ENCODE peak calls at places on chromosomes 11 and 22, in five cellular contexts. G, U, D, L and W are unnamed samples.

GRCh38 chr11:68385128-68385527 is 72.7 kb downstream of the LRP5 start:
- DNase-seq in L (no peak), G (no peak), D (no peak), U (no peak), W (no peak)

GRCh38 chr11:89633125-89633695 is 76.9 kb upstream of the TRIM77 start:
- DNase-seq in U (no peak), L (no peak), G (no peak), D (no peak), W (no peak)

GRCh38 chr11:59172345-59173079 is 580 bp downstream of the DTX4 start:
- DNase-seq in G (peak; percentile 13), U (peak; percentile 20), D (no peak), L (peak; percentile 47), W (peak; percentile 60)

GRCh38 chr22:33350391-33350955 is 292.3 kb upstream of the SYN3 start:
- DNase-seq in L (no peak), G (no peak), D (peak; percentile 30), U (no peak), W (no peak)

GRCh38 chr11:42397483-42397882 is 914.3 kb upstream of the API5 start:
- DNase-seq in L (no peak), G (no peak), U (no peak), D (no peak), W (no peak)

GRCh38 chr11:129023968-129024676 is 81.5 kb upstream of the TP53AIP1 start:
- DNase-seq in L (peak; percentile 94), G (peak; percentile 96), U (peak; percentile 14), D (peak; percentile 25), W (peak; percentile 75)

GRCh38 chr11:12008790-12009616 is 577 bp upstream of the DKK3 start:
- DNase-seq in G (no peak), L (no peak), U (no peak), D (peak; percentile 64), W (peak; percentile 77)

GRCh38 chr22:40401532-40401931 is 31.1 kb downstream of the SGSM3 start:
- DNase-seq in D (no peak), L (no peak), U (no peak), G (no peak), W (no peak)

GRCh38 chr11:16770016-16770415 is 31.6 kb downstream of the C11orf58 start:
- DNase-seq in D (no peak), L (no peak), U (no peak), G (no peak), W (no peak)

GRCh38 chr11:61626580-61627380 is 45.9 kb upstream of the SYT7 start:
- DNase-seq in D (peak; percentile 45), U (no peak), G (peak; percentile 98), L (peak; percentile 97), W (peak; percentile 92)

GRCh38 chr11:97620012-97620411 is 1230.2 kb downstream of the JRKL start:
- DNase-seq in L (no peak), D (no peak), G (no peak), U (no peak), W (no peak)

GRCh38 chr11:95445746-95446333 is 214.8 kb upstream of the SESN3 start:
- DNase-seq in U (no peak), D (peak; percentile 2), L (no peak), G (no peak), W (no peak)

GRCh38 chr22:49347376-49347775 is 480.3 kb downstream of the BRD1 start:
- DNase-seq in G (no peak), L (no peak), U (no peak), D (no peak), W (no peak)

GRCh38 chr11:28618426-28618825 is 510.2 kb downstream of the METTL15 start:
- DNase-seq in U (no peak), D (peak; percentile 15), L (no peak), G (peak; percentile 45), W (no peak)

GRCh38 chr11:116276051-116277044 is 496.4 kb downstream of the BUD13 start:
- DNase-seq in G (peak; percentile 67), D (peak; percentile 49), L (peak; percentile 46), U (peak; percentile 84), W (peak; percentile 82)

GRCh38 chr11:78664606-78665005 is 89.9 kb upstream of the NARS2 start:
- DNase-seq in D (no peak), G (peak; percentile 76), L (no peak), U (no peak), W (no peak)

GRCh38 chr11:31813961-31814868 is 3.1 kb upstream of the PAX6 start:
- DNase-seq in G (peak; percentile 12), D (peak; percentile 44), L (no peak), U (peak; percentile 3), W (no peak)

GRCh38 chr11:31813242-31813960 is 2.3 kb upstream of the PAX6 start:
- DNase-seq in G (peak; percentile 29), L (no peak), D (peak; percentile 42), U (no peak), W (no peak)

GRCh38 chr11:31809857-31810778 is 1.0 kb downstream of the PAX6 start:
- DNase-seq in D (peak; percentile 52), L (no peak), G (peak; percentile 43), U (peak; percentile 6), W (peak; percentile 61)

GRCh38 chr11:31810779-31811647 is at the start of gene PAX6:
- DNase-seq in L (peak; percentile 98), U (peak; percentile 3), G (peak; percentile 74), D (peak; percentile 100), W (no peak)

GRCh38 chr11:31812392-31813241 is 1.5 kb upstream of the PAX6 start:
- DNase-seq in L (no peak), G (peak; percentile 42), D (peak; percentile 66), U (peak; percentile 42), W (no peak)
- TF ChIP-seq EZH2 in L (no peak), G (no peak), D (peak; percentile 99), U (no peak), W (peak; percentile 97)

DNA sequence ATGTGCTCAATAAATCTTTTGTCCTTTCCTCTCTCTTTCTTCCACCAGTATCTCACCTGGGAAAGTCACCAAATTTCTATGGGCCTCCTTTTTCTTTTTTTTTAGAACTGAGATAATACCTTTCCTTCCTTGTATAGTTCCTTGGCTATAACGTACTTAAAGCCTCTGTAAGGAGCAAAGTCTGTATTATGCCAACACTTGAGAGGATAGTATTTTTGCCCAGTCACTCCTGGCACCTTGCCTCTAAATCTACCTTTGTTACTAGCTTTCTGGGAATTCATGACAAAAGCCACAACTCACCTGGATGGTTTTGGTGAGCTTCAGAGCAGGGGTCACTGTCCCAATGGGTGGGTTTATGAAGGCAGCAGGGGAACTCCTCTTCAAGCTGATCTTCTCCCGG is 12.2 kb downstream of the POLDIP3 start:
- DNase-seq in U (no peak), L (no peak), G (no peak), D (no peak), W (no peak)
- H3K36me3 ChIP-seq in U (peaks cover 6% of the 10 kb centered on the region), L (peaks cover 52% of the 10 kb centered on the region), G (peaks cover 6% of the 10 kb centered on the region), D (peaks cover 18% of the 10 kb centered on the region), W (no peaks in the 10 kb centered on the region)

GRCh38 chr11:113176561-113176960 is 137.8 kb upstream of the TTC12 start:
- DNase-seq in G (no peak), U (no peak), L (no peak), D (peak; percentile 73), W (no peak)

GRCh38 chr11:113176971-113177370 is 137.4 kb upstream of the TTC12 start:
- DNase-seq in U (no peak), L (peak; percentile 38), G (no peak), D (peak; percentile 95), W (no peak)

GRCh38 chr11:113178671-113179070 is 135.7 kb upstream of the TTC12 start:
- DNase-seq in D (no peak), U (no peak), G (no peak), L (no peak), W (no peak)

GRCh38 chr11:113179181-113179701 is 135.1 kb upstream of the TTC12 start:
- DNase-seq in G (no peak), U (no peak), D (no peak), L (no peak), W (no peak)

GRCh38 chr11:113177596-113178115 is 136.7 kb upstream of the TTC12 start:
- DNase-seq in L (no peak), U (no peak), G (no peak), D (peak; percentile 25), W (no peak)
- H3K4me3 ChIP-seq in L (no peak overlapping the region), U (no peak overlapping the region), G (no peak overlapping the region), D (no peak overlapping the region), W (no peak overlapping the region)

GRCh38 chr11:69774354-69775162 is 583 bp downstream of the FGF4 start:
- DNase-seq in U (no peak), G (no peak), L (no peak), D (no peak), W (no peak)
- TF ChIP-seq EZH2 in U (no peak), G (no peak), L (no peak), D (peak; percentile 75), W (peak; percentile 71)

GRCh38 chr22:28792491-28793383 is 7.6 kb downstream of the XBP1 start:
- DNase-seq in U (peak; percentile 78), G (no peak), L (no peak), D (no peak), W (no peak)

GRCh38 chr22:28783786-28784671 is 11.5 kb downstream of the CCDC117 start:
- DNase-seq in G (peak; percentile 38), L (no peak), D (no peak), U (no peak), W (peak; percentile 76)

GRCh38 chr22:28791841-28792490 is 8.4 kb downstream of the XBP1 start:
- DNase-seq in L (no peak), U (peak; percentile 95), D (no peak), G (no peak), W (no peak)

GRCh38 chr22:28791124-28791523 is 9.2 kb downstream of the XBP1 start:
- DNase-seq in D (no peak), G (no peak), U (peak; percentile 6), L (no peak), W (no peak)

DNA sequence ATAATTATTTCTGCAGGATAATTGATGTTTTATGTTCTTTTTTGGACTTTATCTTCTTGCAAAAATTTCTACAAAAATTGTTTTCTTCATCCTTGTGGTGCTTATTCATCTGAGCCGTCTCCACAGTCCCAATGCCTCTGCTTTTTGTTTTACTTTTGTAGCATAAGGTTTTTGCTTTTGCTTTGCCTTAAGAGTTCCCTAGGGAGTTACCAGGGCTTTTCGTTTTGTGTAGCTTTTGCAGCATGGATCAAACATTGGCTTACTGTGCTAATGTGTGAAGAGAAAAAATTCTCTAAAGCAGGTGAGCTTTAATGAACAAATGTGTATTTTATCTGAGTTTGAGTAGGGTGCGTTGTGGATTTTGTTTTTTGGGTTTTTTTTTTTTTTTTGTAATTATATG is 11.8 kb downstream of the XBP1 start:
- DNase-seq in U (no peak), D (no peak), G (no peak), L (no peak), W (no peak)
- H3K36me3 ChIP-seq in U (peaks cover 8% of the 10 kb centered on the region), D (peaks cover 6% of the 10 kb centered on the region), G (peaks cover 22% of the 10 kb centered on the region), L (peaks cover 15% of the 10 kb centered on the region), W (no peaks in the 10 kb centered on the region)

DNA sequence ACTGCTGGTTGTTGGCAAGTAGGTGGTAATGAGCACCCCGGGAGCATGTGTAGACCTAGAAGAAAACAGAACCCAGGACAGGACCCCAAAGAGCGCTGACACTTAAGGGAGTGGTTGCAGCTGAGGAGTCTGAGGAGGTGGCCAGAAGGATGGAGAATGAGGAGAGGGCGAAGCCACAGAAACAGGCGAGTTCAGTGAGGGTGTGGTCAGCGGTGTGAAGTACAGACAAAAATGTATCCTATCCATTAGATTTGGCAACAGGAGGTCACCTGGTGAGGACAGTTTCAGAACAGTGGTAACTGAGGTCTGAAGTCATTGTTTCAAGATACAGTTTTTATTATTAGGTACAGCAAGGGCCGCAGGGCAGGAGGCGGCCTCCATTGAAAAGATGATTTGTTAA is 8.6 kb upstream of the THY1 start:
- DNase-seq in U (no peak), D (no peak), G (no peak), L (no peak), W (no peak)
- H3K4me3 ChIP-seq in U (no peak overlapping the region), D (no peak overlapping the region), G (no peak overlapping the region), L (no peak overlapping the region), W (no peak overlapping the region)